ENCODE peak calls at places on chromosomes 5 and 9, in five cellular contexts. T, U, C, S and J are unnamed samples.
A peak's percentile ranks its signal among the peaks of the same experiment; 100 is the strongest.

GRCh38 chr5:130277522-130277921 is 373.3 kb downstream of the CHSY3 start:
- DNase-seq in T (no peak), U (no peak), C (no peak), S (no peak), J (no peak)

GRCh38 chr5:120306331-120306730 is 157.8 kb upstream of the PRR16 start:
- DNase-seq in T (no peak), U (no peak), C (no peak), S (no peak), J (peak; percentile 6)

GRCh38 chr9:128168731-128169308 is 8.8 kb downstream of the BBLN start:
- DNase-seq in T (no peak), U (no peak), C (no peak), S (no peak), J (no peak)

GRCh38 chr9:131485728-131486381 is 16.9 kb upstream of the POMT1 start:
- DNase-seq in T (no peak), U (peak; percentile 29), C (no peak), S (no peak), J (no peak)

GRCh38 chr9:118809160-118809625 is 560.0 kb downstream of the BRINP1 start:
- DNase-seq in T (no peak), U (no peak), C (no peak), S (no peak), J (no peak)

GRCh38 chr9:94213513-94214124 is 45.5 kb upstream of the ZNF169 start:
- DNase-seq in T (peak; percentile 69), U (peak; percentile 71), C (peak; percentile 60), S (peak; percentile 66), J (peak; percentile 65)

GRCh38 chr5:96324708-96325107 is 108.3 kb downstream of the PCSK1 start:
- DNase-seq in T (peak; percentile 89), U (no peak), C (no peak), S (no peak), J (no peak)

GRCh38 chr5:141524604-141525597 is 36.0 kb downstream of the PCDHGC5 start:
- DNase-seq in T (peak; percentile 97), U (peak; percentile 73), C (peak; percentile 37), S (no peak), J (peak; percentile 78)

GRCh38 chr5:72228957-72229356 is 91.1 kb downstream of the MRPS27 start:
- DNase-seq in T (no peak), U (no peak), C (no peak), S (no peak), J (no peak)

GRCh38 chr5:2213121-2213730 is 330.5 kb upstream of the IRX4 start:
- DNase-seq in T (no peak), U (no peak), C (no peak), S (no peak), J (no peak)

GRCh38 chr5:16574789-16575785 is 41.7 kb downstream of the RETREG1 start:
- DNase-seq in T (peak; percentile 92), U (no peak), C (no peak), S (no peak), J (no peak)

GRCh38 chr5:158770506-158770905 is 329.2 kb downstream of the EBF1 start:
- DNase-seq in T (no peak), U (no peak), C (no peak), S (no peak), J (peak; percentile 44)

GRCh38 chr5:178199581-178200434 is 4.5 kb upstream of the HNRNPAB start:
- DNase-seq in T (no peak), U (no peak), C (no peak), S (no peak), J (no peak)

GRCh38 chr5:136042665-136043121 is 13.9 kb downstream of the TGFBI start:
- DNase-seq in T (peak; percentile 89), U (no peak), C (no peak), S (no peak), J (no peak)

GRCh38 chr9:89872426-89872912 is 267.7 kb downstream of the GADD45G start:
- DNase-seq in T (no peak), U (no peak), C (no peak), S (no peak), J (no peak)

GRCh38 chr9:22141906-22142305 is 132.8 kb upstream of the CDKN2B start:
- DNase-seq in T (peak; percentile 67), U (no peak), C (no peak), S (no peak), J (peak; percentile 50)

GRCh38 chr5:83125560-83125959 is 48.2 kb downstream of the XRCC4 start:
- DNase-seq in T (no peak), U (no peak), C (no peak), S (no peak), J (no peak)

GRCh38 chr5:172870261-172870806 is 36.3 kb downstream of the ERGIC1 start:
- DNase-seq in T (peak; percentile 94), U (no peak), C (no peak), S (no peak), J (no peak)

GRCh38 chr9:21777701-21778100 is 24.7 kb upstream of the MTAP start:
- DNase-seq in T (peak; percentile 72), U (no peak), C (no peak), S (no peak), J (no peak)

GRCh38 chr9:129225815-129226214 is 47.8 kb upstream of the IER5L start:
- DNase-seq in T (peak; percentile 79), U (no peak), C (no peak), S (no peak), J (no peak)